ENCODE peak calls at places on chromosome 17, in ten cellular contexts. B is activated naive CD4-positive, alpha-beta T cell treated with anti-CD3 and anti-CD28 coated beads for 36 hours; I is neuronal stem cell; W is endothelial cell of umbilical vein; L is Peyer's patch; C is GDM1; T is heart right ventricle; G is stimulated activated CD4-positive, alpha-beta T cell treated with anti-CD3 and anti-CD28 coated beads, Interleukin-1b, Interleukin-23, amount 100 ng/mL, for 1 hour; E is T47D; S is A549. O is an unnamed sample.
A peak's percentile ranks its signal among the peaks of the same experiment; 100 is the strongest.

GRCh38 chr17:21679256-21680146 is 12.8 kb upstream of the KCNJ18 start:
- DNase-seq in B (no peak), I (no peak), W (no peak), L (no peak), C (no peak), T (no peak), G (no peak), E (no peak), S (no peak), O (no peak)

GRCh38 chr17:54662978-54663876 is 237.4 kb upstream of the TOM1L1 start:
- DNase-seq in B (no peak), I (no peak), W (no peak), L (no peak), C (no peak), T (no peak), G (no peak), E (no peak), S (no peak), O (no peak)

GRCh38 chr17:36525113-36525512 is 9.6 kb downstream of the MYO19 start:
- DNase-seq in B (no peak), I (no peak), W (no peak), L (no peak), C (no peak), T (no peak), G (no peak), E (no peak), S (no peak), O (no peak)

GRCh38 chr17:82106697-82107305 is 8.8 kb upstream of the FASN start:
- DNase-seq in B (no peak), I (no peak), W (no peak), L (no peak), C (no peak), T (no peak), G (no peak), E (no peak), S (no peak), O (no peak)

GRCh38 chr17:79797492-79798295 is 817 bp upstream of the CBX8 start:
- DNase-seq in B (no peak), I (no peak), W (no peak), L (no peak), C (no peak), T (peak; percentile 42), G (no peak), E (peak; percentile 32), S (peak; percentile 56), O (no peak)

GRCh38 chr17:14333506-14333905 is 32.6 kb downstream of the HS3ST3B1 start:
- DNase-seq in B (no peak), I (no peak), W (no peak), L (no peak), C (no peak), T (no peak), G (no peak), E (no peak), S (no peak), O (no peak)

GRCh38 chr17:41456206-41456605 is 11.0 kb downstream of the KRT32 start:
- DNase-seq in B (no peak), I (no peak), W (no peak), L (no peak), C (no peak), T (no peak), G (no peak), E (peak; percentile 85), S (peak; percentile 25), O (no peak)

GRCh38 chr17:63496663-63497400 is 20.0 kb downstream of the ACE start:
- DNase-seq in B (no peak), I (no peak), W (no peak), L (no peak), C (no peak), T (no peak), G (no peak), E (no peak), S (no peak), O (no peak)

GRCh38 chr17:63117431-63117830 is 151.4 kb downstream of the TANC2 start:
- DNase-seq in B (no peak), I (no peak), W (no peak), L (no peak), C (no peak), T (no peak), G (no peak), E (no peak), S (no peak), O (no peak)

GRCh38 chr17:44363613-44364159 is at the start of gene FAM171A2:
- DNase-seq in B (peak; percentile 66), I (peak; percentile 75), W (peak; percentile 56), L (peak; percentile 32), C (peak; percentile 64), T (peak; percentile 73), G (peak; percentile 19), E (peak; percentile 71), S (peak; percentile 66), O (no peak)

GRCh38 chr17:50462446-50462845 is 6.2 kb downstream of the CHAD start:
- DNase-seq in B (no peak), I (no peak), W (no peak), L (no peak), C (no peak), T (no peak), G (no peak), E (no peak), S (no peak), O (no peak)

GRCh38 chr17:33267279-33267790 is 25.8 kb downstream of the ASIC2 start:
- DNase-seq in B (no peak), I (no peak), W (peak; percentile 6), L (no peak), C (no peak), T (no peak), G (no peak), E (no peak), S (peak; percentile 71), O (no peak)

GRCh38 chr17:39225974-39226683 is 384 bp upstream of the STAC2 start:
- DNase-seq in B (peak; percentile 28), I (peak; percentile 91), W (peak; percentile 36), L (peak; percentile 38), C (no peak), T (peak; percentile 77), G (no peak), E (no peak), S (peak; percentile 60), O (no peak)

GRCh38 chr17:17900615-17901520 is 64.1 kb upstream of the SREBF1 start:
- DNase-seq in B (no peak), I (no peak), W (peak; percentile 89), L (peak; percentile 34), C (no peak), T (peak; percentile 73), G (no peak), E (no peak), S (peak; percentile 85), O (peak; percentile 82)

GRCh38 chr17:69434164-69434579 is 19.7 kb downstream of the MAP2K6 start:
- DNase-seq in B (no peak), I (no peak), W (peak; percentile 83), L (no peak), C (no peak), T (no peak), G (no peak), E (peak; percentile 20), S (no peak), O (no peak)

GRCh38 chr17:17358866-17359265 is 55.7 kb downstream of the NT5M start:
- DNase-seq in B (no peak), I (no peak), W (no peak), L (no peak), C (no peak), T (no peak), G (no peak), E (no peak), S (no peak), O (no peak)

GRCh38 chr17:76537288-76537577 is 276 bp downstream of the CYGB start:
- DNase-seq in B (no peak), I (no peak), W (no peak), L (no peak), C (no peak), T (peak; percentile 68), G (no peak), E (peak; percentile 42), S (no peak), O (no peak)

GRCh38 chr17:40331743-40332641 is 23.0 kb downstream of the RARA start:
- DNase-seq in B (peak; percentile 39), I (no peak), W (peak; percentile 73), L (no peak), C (no peak), T (peak; percentile 95), G (no peak), E (peak; percentile 98), S (peak; percentile 75), O (no peak)

GRCh38 chr17:81426676-81427445 is 31.6 kb downstream of the BAHCC1 start:
- DNase-seq in B (no peak), I (no peak), W (no peak), L (no peak), C (no peak), T (no peak), G (no peak), E (no peak), S (no peak), O (no peak)

GRCh38 chr17:16378631-16379282 is 2.1 kb upstream of the UBB start:
- DNase-seq in B (no peak), I (no peak), W (no peak), L (no peak), C (no peak), T (no peak), G (no peak), E (no peak), S (peak; percentile 78), O (no peak)

GRCh38 chr17:14149751-14150150 is 80.4 kb downstream of the COX10 start:
- DNase-seq in B (no peak), I (no peak), W (peak; percentile 56), L (no peak), C (no peak), T (no peak), G (no peak), E (no peak), S (no peak), O (no peak)

GRCh38 chr17:64103751-64104364 is 26.1 kb downstream of the ERN1 start:
- DNase-seq in B (no peak), I (no peak), W (no peak), L (no peak), C (peak; percentile 8), T (no peak), G (no peak), E (no peak), S (no peak), O (no peak)

GRCh38 chr17:1460233-1460632 is 4.2 kb upstream of the CRK start:
- DNase-seq in B (no peak), I (no peak), W (peak; percentile 49), L (no peak), C (no peak), T (peak; percentile 80), G (no peak), E (peak; percentile 35), S (no peak), O (no peak)

GRCh38 chr17:3972281-3972731 is 8.1 kb upstream of the ATP2A3 start:
- DNase-seq in B (peak; percentile 52), I (no peak), W (no peak), L (peak; percentile 71), C (no peak), T (no peak), G (no peak), E (no peak), S (no peak), O (no peak)

GRCh38 chr17:50181601-50182345 is 16.0 kb downstream of the SGCA start:
- DNase-seq in B (no peak), I (no peak), W (no peak), L (no peak), C (no peak), T (no peak), G (no peak), E (no peak), S (no peak), O (no peak)

GRCh38 chr17:42198897-42199296 is 4.6 kb upstream of the GHDC start:
- DNase-seq in B (no peak), I (no peak), W (no peak), L (peak; percentile 55), C (peak; percentile 29), T (no peak), G (no peak), E (no peak), S (no peak), O (no peak)

GRCh38 chr17:38885728-38886642 is 16.1 kb downstream of the LASP1 start:
- DNase-seq in B (no peak), I (no peak), W (no peak), L (no peak), C (no peak), T (no peak), G (no peak), E (no peak), S (no peak), O (no peak)

GRCh38 chr17:76718516-76718915 is 7.8 kb upstream of the MXRA7 start:
- DNase-seq in B (no peak), I (no peak), W (no peak), L (no peak), C (no peak), T (no peak), G (no peak), E (no peak), S (no peak), O (no peak)

O was measured in brain pericyte.